ENCODE peak calls at places on chromosomes 4 and X, in eight cellular contexts. One of them, this sample, is unnamed.

GRCh38 chr4:123649644-123650356 is 253.2 kb downstream of the SPRY1 start:
- DNase-seq in lower leg skin: peak; percentile 50
- DNase-seq in sigmoid colon: peak; percentile 75
- DNase-seq in cardiac fibroblast: peak; percentile 91
- DNase-seq in fibroblast of pulmonary artery: peak; percentile 94
- DNase-seq in tibial artery: no peak
- DNase-seq in breast epithelium: no peak
- DNase-seq in osteoblast: no peak
- DNase-seq in this sample: peak; percentile 97

GRCh38 chrX:114905251-114905650 is 112.2 kb downstream of the IL13RA2 start:
- DNase-seq in sigmoid colon: no peak
- DNase-seq in cardiac fibroblast: peak; percentile 3
- DNase-seq in breast epithelium: no peak
- DNase-seq in lower leg skin: no peak
- DNase-seq in tibial artery: no peak
- DNase-seq in osteoblast: no peak
- DNase-seq in fibroblast of pulmonary artery: no peak
- DNase-seq in this sample: no peak

GRCh38 chr4:41998019-41998418 is 7.7 kb downstream of the SLC30A9 start:
- DNase-seq in cardiac fibroblast: no peak
- DNase-seq in lower leg skin: no peak
- DNase-seq in breast epithelium: no peak
- DNase-seq in fibroblast of pulmonary artery: no peak
- DNase-seq in tibial artery: no peak
- DNase-seq in sigmoid colon: no peak
- DNase-seq in osteoblast: no peak
- DNase-seq in this sample: no peak

GRCh38 chr4:71107732-71108131 is 114.3 kb downstream of the DCK start:
- DNase-seq in tibial artery: no peak
- DNase-seq in breast epithelium: no peak
- DNase-seq in cardiac fibroblast: no peak
- DNase-seq in lower leg skin: no peak
- DNase-seq in osteoblast: no peak
- DNase-seq in fibroblast of pulmonary artery: no peak
- DNase-seq in sigmoid colon: no peak
- DNase-seq in this sample: no peak

GRCh38 chr4:76896731-76897521 is 1.0 kb downstream of the SOWAHB start:
- DNase-seq in lower leg skin: no peak
- DNase-seq in cardiac fibroblast: peak; percentile 9
- DNase-seq in breast epithelium: peak; percentile 54
- DNase-seq in sigmoid colon: no peak
- DNase-seq in fibroblast of pulmonary artery: peak; percentile 13
- DNase-seq in tibial artery: no peak
- DNase-seq in osteoblast: peak; percentile 83
- DNase-seq in this sample: no peak

GRCh38 chr4:174136013-174136412 is 147.5 kb downstream of the FBXO8 start:
- DNase-seq in cardiac fibroblast: peak; percentile 8
- DNase-seq in sigmoid colon: peak; percentile 71
- DNase-seq in lower leg skin: no peak
- DNase-seq in tibial artery: no peak
- DNase-seq in fibroblast of pulmonary artery: peak; percentile 20
- DNase-seq in osteoblast: no peak
- DNase-seq in breast epithelium: no peak
- DNase-seq in this sample: peak; percentile 64

GRCh38 chr4:107312366-107312765 is 276.3 kb upstream of the DKK2 start:
- DNase-seq in fibroblast of pulmonary artery: no peak
- DNase-seq in tibial artery: no peak
- DNase-seq in breast epithelium: no peak
- DNase-seq in sigmoid colon: no peak
- DNase-seq in lower leg skin: no peak
- DNase-seq in osteoblast: no peak
- DNase-seq in cardiac fibroblast: no peak
- DNase-seq in this sample: no peak

GRCh38 chr4:163448541-163449203 is 24.9 kb downstream of the TKTL2 start:
- DNase-seq in breast epithelium: no peak
- DNase-seq in fibroblast of pulmonary artery: peak; percentile 56
- DNase-seq in tibial artery: no peak
- DNase-seq in sigmoid colon: no peak
- DNase-seq in lower leg skin: no peak
- DNase-seq in osteoblast: peak; percentile 31
- DNase-seq in cardiac fibroblast: peak; percentile 58
- DNase-seq in this sample: no peak

GRCh38 chr4:126736133-126736518 is 896.6 kb upstream of the INTU start:
- DNase-seq in osteoblast: no peak
- DNase-seq in tibial artery: no peak
- DNase-seq in breast epithelium: no peak
- DNase-seq in lower leg skin: no peak
- DNase-seq in fibroblast of pulmonary artery: no peak
- DNase-seq in cardiac fibroblast: no peak
- DNase-seq in sigmoid colon: no peak
- DNase-seq in this sample: no peak

GRCh38 chrX:7225338-7225737 is 77.4 kb upstream of the PUDP start:
- DNase-seq in sigmoid colon: no peak
- DNase-seq in cardiac fibroblast: no peak
- DNase-seq in osteoblast: no peak
- DNase-seq in fibroblast of pulmonary artery: no peak
- DNase-seq in lower leg skin: no peak
- DNase-seq in tibial artery: no peak
- DNase-seq in breast epithelium: no peak
- DNase-seq in this sample: no peak

GRCh38 chr4:128338634-128339355 is 51.2 kb upstream of the PGRMC2 start:
- DNase-seq in cardiac fibroblast: peak; percentile 87
- DNase-seq in sigmoid colon: no peak
- DNase-seq in lower leg skin: no peak
- DNase-seq in fibroblast of pulmonary artery: peak; percentile 87
- DNase-seq in breast epithelium: no peak
- DNase-seq in osteoblast: peak; percentile 25
- DNase-seq in tibial artery: no peak
- DNase-seq in this sample: peak; percentile 85

GRCh38 chr4:27787195-27787594 is 926.6 kb downstream of the STIM2 start:
- DNase-seq in cardiac fibroblast: no peak
- DNase-seq in tibial artery: no peak
- DNase-seq in sigmoid colon: no peak
- DNase-seq in breast epithelium: no peak
- DNase-seq in osteoblast: no peak
- DNase-seq in lower leg skin: no peak
- DNase-seq in fibroblast of pulmonary artery: no peak
- DNase-seq in this sample: no peak

GRCh38 chrX:40086569-40087335 is 11.0 kb downstream of the BCOR start:
- DNase-seq in tibial artery: no peak
- DNase-seq in cardiac fibroblast: no peak
- DNase-seq in sigmoid colon: peak; percentile 79
- DNase-seq in breast epithelium: no peak
- DNase-seq in fibroblast of pulmonary artery: no peak
- DNase-seq in lower leg skin: no peak
- DNase-seq in osteoblast: no peak
- DNase-seq in this sample: no peak

GRCh38 chr4:118224239-118224829 is 128.5 kb downstream of the PRSS12 start:
- DNase-seq in tibial artery: no peak
- DNase-seq in fibroblast of pulmonary artery: peak; percentile 81
- DNase-seq in lower leg skin: no peak
- DNase-seq in sigmoid colon: no peak
- DNase-seq in breast epithelium: no peak
- DNase-seq in osteoblast: no peak
- DNase-seq in cardiac fibroblast: peak; percentile 82
- DNase-seq in this sample: peak; percentile 84

GRCh38 chr4:26181616-26182015 is 139.2 kb upstream of the RBPJ start:
- DNase-seq in fibroblast of pulmonary artery: no peak
- DNase-seq in osteoblast: no peak
- DNase-seq in lower leg skin: no peak
- DNase-seq in breast epithelium: no peak
- DNase-seq in sigmoid colon: no peak
- DNase-seq in tibial artery: no peak
- DNase-seq in cardiac fibroblast: peak; percentile 66
- DNase-seq in this sample: no peak

GRCh38 chr4:164948943-164949342 is 28.5 kb downstream of the TRIM61 start:
- DNase-seq in cardiac fibroblast: no peak
- DNase-seq in tibial artery: no peak
- DNase-seq in breast epithelium: no peak
- DNase-seq in osteoblast: no peak
- DNase-seq in lower leg skin: no peak
- DNase-seq in sigmoid colon: no peak
- DNase-seq in fibroblast of pulmonary artery: no peak
- DNase-seq in this sample: no peak

GRCh38 chr4:71004281-71004851 is 10.9 kb downstream of the DCK start:
- DNase-seq in fibroblast of pulmonary artery: no peak
- DNase-seq in osteoblast: no peak
- DNase-seq in breast epithelium: no peak
- DNase-seq in cardiac fibroblast: no peak
- DNase-seq in sigmoid colon: no peak
- DNase-seq in tibial artery: no peak
- DNase-seq in lower leg skin: no peak
- DNase-seq in this sample: no peak

GRCh38 chr4:56462157-56462556 is 5.3 kb upstream of the SRP72 start:
- DNase-seq in fibroblast of pulmonary artery: no peak
- DNase-seq in lower leg skin: no peak
- DNase-seq in breast epithelium: no peak
- DNase-seq in sigmoid colon: no peak
- DNase-seq in tibial artery: no peak
- DNase-seq in osteoblast: no peak
- DNase-seq in cardiac fibroblast: no peak
- DNase-seq in this sample: no peak

GRCh38 chr4:56463711-56464110 is 3.7 kb upstream of the SRP72 start:
- DNase-seq in tibial artery: no peak
- DNase-seq in sigmoid colon: no peak
- DNase-seq in breast epithelium: no peak
- DNase-seq in lower leg skin: no peak
- DNase-seq in osteoblast: no peak
- DNase-seq in cardiac fibroblast: no peak
- DNase-seq in fibroblast of pulmonary artery: no peak
- DNase-seq in this sample: no peak

GRCh38 chr4:56465599-56466295 is 1.7 kb upstream of the SRP72 start:
- DNase-seq in lower leg skin: no peak
- DNase-seq in cardiac fibroblast: peak; percentile 48
- DNase-seq in tibial artery: no peak
- DNase-seq in fibroblast of pulmonary artery: peak; percentile 32
- DNase-seq in osteoblast: no peak
- DNase-seq in sigmoid colon: no peak
- DNase-seq in breast epithelium: no peak
- DNase-seq in this sample: peak; percentile 31

GRCh38 chr4:56466910-56467283 is 520 bp upstream of the SRP72 start:
- DNase-seq in fibroblast of pulmonary artery: peak; percentile 8
- DNase-seq in osteoblast: no peak
- DNase-seq in sigmoid colon: no peak
- DNase-seq in breast epithelium: no peak
- DNase-seq in cardiac fibroblast: no peak
- DNase-seq in lower leg skin: no peak
- DNase-seq in tibial artery: no peak
- DNase-seq in this sample: peak; percentile 11

GRCh38 chr4:56464581-56464980 is 2.8 kb upstream of the SRP72 start:
- DNase-seq in breast epithelium: no peak
- DNase-seq in fibroblast of pulmonary artery: no peak
- DNase-seq in sigmoid colon: no peak
- DNase-seq in cardiac fibroblast: no peak
- DNase-seq in lower leg skin: no peak
- DNase-seq in tibial artery: no peak
- DNase-seq in osteoblast: no peak
- DNase-seq in this sample: no peak
- H3K4me3 ChIP-seq in breast epithelium: no peak overlapping the region
- H3K4me3 ChIP-seq in fibroblast of pulmonary artery: no peak overlapping the region
- H3K4me3 ChIP-seq in sigmoid colon: no peak overlapping the region
- H3K4me3 ChIP-seq in cardiac fibroblast: no peak overlapping the region
- H3K4me3 ChIP-seq in lower leg skin: no peak overlapping the region
- H3K4me3 ChIP-seq in tibial artery: no peak overlapping the region
- H3K4me3 ChIP-seq in osteoblast: no peak overlapping the region
- H3K4me3 ChIP-seq in this sample: no peak overlapping the region

GRCh38 chr4:114132830-114133229 is 153.4 kb upstream of the ARSJ start:
- DNase-seq in lower leg skin: no peak
- DNase-seq in fibroblast of pulmonary artery: peak; percentile 14
- DNase-seq in cardiac fibroblast: peak; percentile 23
- DNase-seq in tibial artery: no peak
- DNase-seq in osteoblast: no peak
- DNase-seq in sigmoid colon: no peak
- DNase-seq in breast epithelium: no peak
- DNase-seq in this sample: no peak
- TF ChIP-seq CTCF in lower leg skin: no peak
- TF ChIP-seq CTCF in fibroblast of pulmonary artery: peak; percentile 41
- TF ChIP-seq CTCF in cardiac fibroblast: peak; percentile 49
- TF ChIP-seq CTCF in tibial artery: no peak
- TF ChIP-seq CTCF in osteoblast: peak; percentile 38
- TF ChIP-seq CTCF in sigmoid colon: no peak
- TF ChIP-seq CTCF in breast epithelium: no peak
- TF ChIP-seq CTCF in this sample: peak; percentile 37

GRCh38 chr4:168877779-168878491 is 132.1 kb downstream of the CBR4 start:
- DNase-seq in tibial artery: peak; percentile 80
- DNase-seq in breast epithelium: no peak
- DNase-seq in fibroblast of pulmonary artery: no peak
- DNase-seq in cardiac fibroblast: peak; percentile 51
- DNase-seq in lower leg skin: no peak
- DNase-seq in osteoblast: peak; percentile 62
- DNase-seq in sigmoid colon: no peak
- DNase-seq in this sample: no peak
- H3K4me3 ChIP-seq in tibial artery: peak overlapping the region; percentile 51
- H3K4me3 ChIP-seq in breast epithelium: peak overlapping the region; percentile 70
- H3K4me3 ChIP-seq in fibroblast of pulmonary artery: peak overlapping the region; percentile 23
- H3K4me3 ChIP-seq in cardiac fibroblast: peak overlapping the region; percentile 34
- H3K4me3 ChIP-seq in lower leg skin: peak overlapping the region; percentile 14
- H3K4me3 ChIP-seq in osteoblast: no peak overlapping the region
- H3K4me3 ChIP-seq in sigmoid colon: peak overlapping the region; percentile 47
- H3K4me3 ChIP-seq in this sample: peak overlapping the region; percentile 38

GRCh38 chrX:38293741-38294140 is 33.6 kb downstream of the RPGR start:
- DNase-seq in cardiac fibroblast: peak; percentile 8
- DNase-seq in sigmoid colon: no peak
- DNase-seq in lower leg skin: no peak
- DNase-seq in osteoblast: no peak
- DNase-seq in fibroblast of pulmonary artery: peak; percentile 18
- DNase-seq in breast epithelium: no peak
- DNase-seq in tibial artery: no peak
- DNase-seq in this sample: peak; percentile 33
- TF ChIP-seq CTCF in cardiac fibroblast: no peak
- TF ChIP-seq CTCF in sigmoid colon: no peak
- TF ChIP-seq CTCF in lower leg skin: no peak
- TF ChIP-seq CTCF in osteoblast: peak; percentile 17
- TF ChIP-seq CTCF in fibroblast of pulmonary artery: peak; percentile 22
- TF ChIP-seq CTCF in breast epithelium: no peak
- TF ChIP-seq CTCF in tibial artery: no peak
- TF ChIP-seq CTCF in this sample: peak; percentile 33

GRCh38 chr4:65893311-65893710 is 223.0 kb upstream of the EPHA5 start:
- DNase-seq in fibroblast of pulmonary artery: peak; percentile 4
- DNase-seq in breast epithelium: no peak
- DNase-seq in lower leg skin: no peak
- DNase-seq in cardiac fibroblast: no peak
- DNase-seq in tibial artery: no peak
- DNase-seq in osteoblast: no peak
- DNase-seq in sigmoid colon: no peak
- DNase-seq in this sample: peak; percentile 8
- H3K4me3 ChIP-seq in fibroblast of pulmonary artery: no peak overlapping the region
- H3K4me3 ChIP-seq in breast epithelium: no peak overlapping the region
- H3K4me3 ChIP-seq in lower leg skin: no peak overlapping the region
- H3K4me3 ChIP-seq in cardiac fibroblast: no peak overlapping the region
- H3K4me3 ChIP-seq in tibial artery: no peak overlapping the region
- H3K4me3 ChIP-seq in osteoblast: no peak overlapping the region
- H3K4me3 ChIP-seq in sigmoid colon: no peak overlapping the region
- H3K4me3 ChIP-seq in this sample: no peak overlapping the region

GRCh38 chr4:54527532-54527931 is 130.2 kb upstream of the KIT start:
- DNase-seq in tibial artery: no peak
- DNase-seq in breast epithelium: no peak
- DNase-seq in fibroblast of pulmonary artery: no peak
- DNase-seq in osteoblast: no peak
- DNase-seq in cardiac fibroblast: no peak
- DNase-seq in lower leg skin: no peak
- DNase-seq in sigmoid colon: no peak
- DNase-seq in this sample: no peak
- TF ChIP-seq CTCF in tibial artery: no peak
- TF ChIP-seq CTCF in breast epithelium: no peak
- TF ChIP-seq CTCF in fibroblast of pulmonary artery: no peak
- TF ChIP-seq CTCF in osteoblast: no peak
- TF ChIP-seq CTCF in cardiac fibroblast: no peak
- TF ChIP-seq CTCF in lower leg skin: no peak
- TF ChIP-seq CTCF in sigmoid colon: no peak
- TF ChIP-seq CTCF in this sample: no peak

This sample was measured in fibroblast of the aortic adventitia.